ENCODE peak calls at places on chromosomes 13 and 19, in seven cellular contexts. M is upper lobe of left lung, D is body of pancreas, L is HCT116, Q is adrenal gland, N is IMR-90, G is Peyer's patch. S is an unnamed sample.
A peak's percentile ranks its signal among the peaks of the same experiment; 100 is the strongest.

GRCh38 chr13:69496951-69497350 is 610.7 kb upstream of the ATXN8OS start:
- DNase-seq in M (no peak), D (no peak), L (no peak), Q (no peak), N (no peak), G (no peak), S (no peak)

GRCh38 chr13:75738841-75739240 is 102.7 kb downstream of the LMO7 start:
- DNase-seq in M (no peak), D (no peak), L (no peak), Q (no peak), N (no peak), G (no peak), S (no peak)

GRCh38 chr19:28468701-28469459 is 744.1 kb downstream of the UQCRFS1 start:
- DNase-seq in M (peak; percentile 37), D (peak; percentile 45), L (no peak), Q (no peak), N (no peak), G (peak; percentile 47), S (peak; percentile 63)

GRCh38 chr13:40271931-40272775 is 394.3 kb downstream of the FOXO1 start:
- DNase-seq in M (no peak), D (peak; percentile 77), L (no peak), Q (peak; percentile 33), N (peak; percentile 22), G (peak; percentile 72), S (no peak)

GRCh38 chr13:51731759-51732158 is 72.2 kb downstream of the DHRS12 start:
- DNase-seq in M (no peak), D (no peak), L (no peak), Q (no peak), N (peak; percentile 54), G (no peak), S (no peak)

GRCh38 chr19:3613765-3614661 is 7.3 kb upstream of the TBXA2R start:
- DNase-seq in M (no peak), D (no peak), L (no peak), Q (no peak), N (no peak), G (no peak), S (no peak)

GRCh38 chr13:43232866-43233265 is 209.5 kb downstream of the DNAJC15 start:
- DNase-seq in M (no peak), D (peak; percentile 42), L (no peak), Q (no peak), N (peak; percentile 77), G (no peak), S (no peak)

GRCh38 chr19:2820112-2820702 is 539 bp downstream of the ZNF554 start:
- DNase-seq in M (no peak), D (no peak), L (no peak), Q (no peak), N (no peak), G (no peak), S (no peak)

GRCh38 chr19:32224371-32225244 is 120.8 kb upstream of the ZNF507 start:
- DNase-seq in M (peak; percentile 54), D (peak; percentile 64), L (no peak), Q (peak; percentile 53), N (peak; percentile 15), G (peak; percentile 64), S (peak; percentile 69)

GRCh38 chr13:53250272-53250875 is 221.8 kb downstream of the OLFM4 start:
- DNase-seq in M (no peak), D (peak; percentile 22), L (peak; percentile 56), Q (peak; percentile 28), N (peak; percentile 72), G (no peak), S (no peak)

GRCh38 chr19:6048808-6049405 is 61.4 kb downstream of the RFX2 start:
- DNase-seq in M (peak; percentile 79), D (peak; percentile 80), L (peak; percentile 59), Q (peak; percentile 74), N (peak; percentile 65), G (peak; percentile 91), S (peak; percentile 74)

GRCh38 chr19:33434886-33435705 is 61.6 kb downstream of the CEBPG start:
- DNase-seq in M (no peak), D (no peak), L (no peak), Q (no peak), N (peak; percentile 32), G (no peak), S (peak; percentile 37)

GRCh38 chr13:29472317-29472961 is 123.0 kb downstream of the SLC7A1 start:
- DNase-seq in M (no peak), D (peak; percentile 56), L (peak; percentile 63), Q (peak; percentile 42), N (peak; percentile 58), G (peak; percentile 79), S (no peak)

GRCh38 chr19:43956827-43957226 is 5.8 kb downstream of the ZNF221 start:
- DNase-seq in M (no peak), D (no peak), L (no peak), Q (no peak), N (no peak), G (no peak), S (no peak)

GRCh38 chr19:28185646-28186045 is 1027.3 kb downstream of the UQCRFS1 start:
- DNase-seq in M (no peak), D (no peak), L (no peak), Q (no peak), N (no peak), G (no peak), S (no peak)

GRCh38 chr13:80604094-80604493 is 263.2 kb upstream of the SPRY2 start:
- DNase-seq in M (no peak), D (no peak), L (no peak), Q (no peak), N (no peak), G (no peak), S (no peak)

GRCh38 chr13:26557393-26558073 is at the start of gene WASF3:
- DNase-seq in M (peak; percentile 87), D (peak; percentile 95), L (peak; percentile 38), Q (peak; percentile 97), N (peak; percentile 90), G (peak; percentile 87), S (peak; percentile 94)

GRCh38 chr13:50589651-50590054 is 253.8 kb downstream of the DLEU7 start:
- DNase-seq in M (no peak), D (no peak), L (no peak), Q (peak; percentile 64), N (peak; percentile 85), G (no peak), S (no peak)

GRCh38 chr13:32045963-32046785 is 14.6 kb downstream of the FRY start:
- DNase-seq in M (peak; percentile 32), D (peak; percentile 18), L (no peak), Q (peak; percentile 21), N (peak; percentile 56), G (no peak), S (no peak)

GRCh38 chr13:38693641-38694040 is 6.8 kb downstream of the FREM2 start:
- DNase-seq in M (peak; percentile 57), D (peak; percentile 57), L (no peak), Q (no peak), N (no peak), G (no peak), S (no peak)

GRCh38 chr13:109157275-109157674 is 527.9 kb downstream of the MYO16 start:
- DNase-seq in M (no peak), D (no peak), L (no peak), Q (no peak), N (no peak), G (no peak), S (no peak)

GRCh38 chr13:113939129-113939904 is 34.6 kb downstream of the C13orf46 start:
- DNase-seq in M (no peak), D (no peak), L (no peak), Q (no peak), N (no peak), G (no peak), S (peak; percentile 58)

GRCh38 chr13:29566206-29566605 is 29.3 kb downstream of the SLC7A1 start:
- DNase-seq in M (no peak), D (no peak), L (no peak), Q (no peak), N (no peak), G (no peak), S (no peak)

GRCh38 chr19:13849277-13849676 is 27.7 kb upstream of the NANOS3 start:
- DNase-seq in M (no peak), D (no peak), L (no peak), Q (no peak), N (no peak), G (no peak), S (no peak)

GRCh38 chr19:13846533-13847032 is 30.4 kb upstream of the NANOS3 start:
- DNase-seq in M (peak; percentile 96), D (peak; percentile 86), L (peak; percentile 90), Q (peak; percentile 75), N (peak; percentile 93), G (peak; percentile 96), S (peak; percentile 72)

GRCh38 chr19:13848811-13849241 is 28.1 kb upstream of the NANOS3 start:
- DNase-seq in M (no peak), D (peak; percentile 26), L (no peak), Q (no peak), N (no peak), G (no peak), S (no peak)

GRCh38 chr19:13847900-13848677 is 28.8 kb upstream of the NANOS3 start:
- DNase-seq in M (no peak), D (no peak), L (no peak), Q (no peak), N (no peak), G (no peak), S (no peak)

GRCh38 chr19:13847033-13847899 is 29.7 kb upstream of the NANOS3 start:
- DNase-seq in M (peak; percentile 93), D (peak; percentile 97), L (peak; percentile 87), Q (peak; percentile 93), N (peak; percentile 91), G (peak; percentile 94), S (peak; percentile 90)
- TF ChIP-seq POLR2A in M (peak; percentile 93), D (peak; percentile 93), L (peak; percentile 31), Q (peak; percentile 88), N (peak; percentile 85), G (peak; percentile 64), S (peak; percentile 75)

DNA sequence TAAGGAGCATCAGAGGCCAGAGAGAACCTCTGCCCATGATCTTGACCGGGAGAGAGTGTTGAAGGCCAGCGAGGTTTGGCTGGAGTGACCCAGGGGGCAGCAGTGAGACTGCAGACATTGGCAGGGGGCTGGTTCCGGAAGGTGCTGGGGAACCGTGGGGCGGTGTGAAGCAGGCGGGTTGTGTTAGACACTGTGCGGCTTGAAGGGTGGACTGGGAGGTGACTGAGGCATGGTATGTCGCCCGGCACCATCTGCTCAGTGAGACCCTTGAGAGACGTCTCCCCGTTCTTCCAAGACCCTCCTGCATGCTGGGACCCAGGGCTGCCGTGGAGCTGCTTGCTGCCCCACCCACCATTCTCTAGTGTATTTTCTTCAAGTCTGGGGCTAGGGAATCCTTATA is 24.6 kb downstream of the CARM1 start:
- DNase-seq in M (no peak), D (no peak), L (no peak), Q (no peak), N (no peak), G (no peak), S (no peak)
- H3K4me1 ChIP-seq in M (peaks cover 23% of the 10 kb centered on the region), D (peaks cover 48% of the 10 kb centered on the region), L (peaks cover 21% of the 10 kb centered on the region), Q (peaks cover 11% of the 10 kb centered on the region), N (peaks cover 16% of the 10 kb centered on the region), G (peaks cover 50% of the 10 kb centered on the region), S (peaks cover 4% of the 10 kb centered on the region)

GRCh38 chr13:44489751-44490150 is 86.4 kb downstream of the TSC22D1 start:
- DNase-seq in M (no peak), D (no peak), L (no peak), Q (no peak), N (no peak), G (no peak), S (no peak)

GRCh38 chr13:44487989-44488388 is 88.1 kb downstream of the TSC22D1 start:
- DNase-seq in M (no peak), D (no peak), L (no peak), Q (no peak), N (no peak), G (no peak), S (no peak)

GRCh38 chr13:44484562-44485164 is 91.5 kb downstream of the TSC22D1 start:
- DNase-seq in M (no peak), D (no peak), L (no peak), Q (no peak), N (no peak), G (no peak), S (no peak)
- H3K4me3 ChIP-seq in M (no peak overlapping the region), D (no peak overlapping the region), L (no peak overlapping the region), Q (peak overlapping the region; percentile 6), N (no peak overlapping the region), G (no peak overlapping the region), S (no peak overlapping the region)

GRCh38 chr13:110712849-110713641 is 455 bp upstream of the ING1 start:
- DNase-seq in M (peak; percentile 99), D (peak; percentile 100), L (peak; percentile 99), Q (peak; percentile 100), N (peak; percentile 100), G (peak; percentile 99), S (peak; percentile 99)
- TF ChIP-seq POLR2A in M (peak; percentile 99), D (peak; percentile 100), L (peak; percentile 98), Q (peak; percentile 99), N (peak; percentile 100), G (peak; percentile 100), S (peak; percentile 99)